ENCODE peak calls at places on chromosomes 11 and 22, in seven cellular contexts. Y is activated gamma-delta T cell treated with Interleukin-2 at 50 U/mL for 16 hours; A is CD8-positive, alpha-beta memory T cell; V is Kasumi-1; N is aorta; J is NCI-H187; P is stimulated activated CD4-positive, alpha-beta T cell treated with anti-CD3 and anti-CD28 coated beads, Interleukin-4, amount 100 ng/mL, for 4 hours. L is an unnamed sample.

GRCh38 chr11:117411736-117412135 is 84.1 kb downstream of the CEP164 start:
- DNase-seq in Y (no peak), A (no peak), V (no peak), N (peak; percentile 45), J (no peak), P (no peak), L (no peak)

GRCh38 chr11:61290905-61291690 is 4.0 kb downstream of the VWCE start:
- DNase-seq in Y (no peak), A (no peak), V (no peak), N (no peak), J (no peak), P (no peak), L (no peak)

GRCh38 chr11:64661146-64661545 is 61.9 kb downstream of the NRXN2 start:
- DNase-seq in Y (no peak), A (no peak), V (no peak), N (peak; percentile 90), J (no peak), P (no peak), L (no peak)

GRCh38 chr11:111355956-111356659 is 23.0 kb downstream of the POU2AF1 start:
- DNase-seq in Y (no peak), A (no peak), V (no peak), N (no peak), J (no peak), P (no peak), L (no peak)

GRCh38 chr11:28659716-28660348 is 551.6 kb downstream of the METTL15 start:
- DNase-seq in Y (no peak), A (no peak), V (no peak), N (no peak), J (no peak), P (no peak), L (no peak)

GRCh38 chr11:34425360-34425759 is 13.4 kb upstream of the CAT start:
- DNase-seq in Y (no peak), A (no peak), V (peak; percentile 25), N (no peak), J (no peak), P (no peak), L (no peak)

GRCh38 chr11:110000045-110000502 is 93.1 kb upstream of the ZC3H12C start:
- DNase-seq in Y (no peak), A (no peak), V (peak; percentile 52), N (no peak), J (no peak), P (no peak), L (no peak)

GRCh38 chr11:113546757-113547507 is 71.7 kb upstream of the DRD2 start:
- DNase-seq in Y (no peak), A (no peak), V (no peak), N (no peak), J (no peak), P (no peak), L (no peak)

GRCh38 chr22:43428005-43428485 is 16.2 kb downstream of the MPPED1 start:
- DNase-seq in Y (no peak), A (no peak), V (no peak), N (no peak), J (no peak), P (no peak), L (no peak)

GRCh38 chr11:112174789-112175595 is at the start of gene BCO2:
- DNase-seq in Y (peak; percentile 23), A (peak; percentile 17), V (peak; percentile 46), N (peak; percentile 90), J (no peak), P (peak; percentile 14), L (peak; percentile 12)

GRCh38 chr11:64734786-64735761 is 8.9 kb downstream of the RASGRP2 start:
- DNase-seq in Y (no peak), A (no peak), V (no peak), N (no peak), J (no peak), P (no peak), L (no peak)

GRCh38 chr11:108965602-108966001 is 300.7 kb downstream of the DDX10 start:
- DNase-seq in Y (no peak), A (no peak), V (no peak), N (no peak), J (no peak), P (no peak), L (no peak)

GRCh38 chr11:120884290-120885020 is 139.4 kb upstream of the TBCEL start:
- DNase-seq in Y (no peak), A (no peak), V (no peak), N (no peak), J (no peak), P (no peak), L (no peak)

GRCh38 chr22:30969532-30970355 is 679 bp downstream of the TUG1 start:
- DNase-seq in Y (peak; percentile 35), A (peak; percentile 20), V (peak; percentile 12), N (no peak), J (no peak), P (peak; percentile 36), L (peak; percentile 18)

GRCh38 chr11:115941481-115941993 is 437.3 kb upstream of the CADM1 start:
- DNase-seq in Y (no peak), A (no peak), V (no peak), N (no peak), J (no peak), P (no peak), L (no peak)

GRCh38 chr22:26416670-26417270 is 12.3 kb upstream of the ASPHD2 start:
- DNase-seq in Y (no peak), A (no peak), V (no peak), N (no peak), J (no peak), P (no peak), L (no peak)

GRCh38 chr11:45089845-45090499 is 56.5 kb upstream of the PRDM11 start:
- DNase-seq in Y (no peak), A (no peak), V (peak; percentile 14), N (no peak), J (no peak), P (no peak), L (no peak)

GRCh38 chr11:40759341-40759740 is 700.1 kb downstream of the LRRC4C start:
- DNase-seq in Y (no peak), A (no peak), V (no peak), N (no peak), J (no peak), P (no peak), L (no peak)

GRCh38 chr11:127962416-127962815 is 624.9 kb downstream of the ETS1 start:
- DNase-seq in Y (no peak), A (no peak), V (no peak), N (no peak), J (no peak), P (no peak), L (no peak)

GRCh38 chr11:43410394-43410793 is 51.7 kb downstream of the TTC17 start:
- DNase-seq in Y (no peak), A (no peak), V (no peak), N (no peak), J (no peak), P (no peak), L (no peak)

GRCh38 chr11:115682101-115682500 is 177.9 kb upstream of the CADM1 start:
- DNase-seq in Y (no peak), A (no peak), V (no peak), N (no peak), J (no peak), P (no peak), L (no peak)

GRCh38 chr22:36873614-36874308 is 13.0 kb downstream of the NCF4 start:
- DNase-seq in Y (no peak), A (no peak), V (peak; percentile 71), N (no peak), J (no peak), P (no peak), L (no peak)

GRCh38 chr11:72418834-72419560 is 15.3 kb downstream of the CLPB start:
- DNase-seq in Y (no peak), A (no peak), V (peak; percentile 9), N (no peak), J (no peak), P (no peak), L (no peak)

GRCh38 chr11:2750601-2751522 is 51.1 kb upstream of the KCNQ1OT1 start:
- DNase-seq in Y (no peak), A (no peak), V (no peak), N (peak; percentile 74), J (no peak), P (no peak), L (no peak)

GRCh38 chr11:102007567-102008437 is 39.4 kb upstream of the CFAP300 start:
- DNase-seq in Y (no peak), A (no peak), V (peak; percentile 61), N (no peak), J (no peak), P (no peak), L (no peak)

GRCh38 chr11:131609317-131609716 is 238.9 kb downstream of the NTM start:
- DNase-seq in Y (no peak), A (no peak), V (no peak), N (no peak), J (no peak), P (no peak), L (no peak)

GRCh38 chr11:79396001-79396400 is 44.8 kb downstream of the TENM4 start:
- DNase-seq in Y (no peak), A (no peak), V (no peak), N (no peak), J (no peak), P (no peak), L (no peak)

GRCh38 chr11:113045146-113045545 is 83.9 kb downstream of the NCAM1 start:
- DNase-seq in Y (no peak), A (no peak), V (no peak), N (no peak), J (peak; percentile 49), P (no peak), L (no peak)

L was measured in T-helper 1 cell.